ENCODE peak calls at places on chromosomes 12 and 14, in six cellular contexts. One of them, this sample, is unnamed.

GRCh38 chr12:38384816-38385491 is 68.4 kb downstream of the ALG10B start:
- DNase-seq in WERI-Rb-1: peak
- DNase-seq in HT-29: peak
- DNase-seq in tibial artery: no peak
- DNase-seq in NCI-H1092 treated with DMSO at 0.1 percent for 48 hours: no peak
- DNase-seq in stimulated activated CD4-positive, alpha-beta T cell treated with anti-CD3 and anti-CD28 coated beads, TNF-alpha, amount 100 ng/mL, for 48 hours: no peak
- DNase-seq in this sample: peak

GRCh38 chr12:94561943-94562411 is 88.4 kb downstream of the TMCC3 start:
- DNase-seq in WERI-Rb-1: no peak
- DNase-seq in HT-29: no peak
- DNase-seq in tibial artery: no peak
- DNase-seq in NCI-H1092 treated with DMSO at 0.1 percent for 48 hours: peak
- DNase-seq in stimulated activated CD4-positive, alpha-beta T cell treated with anti-CD3 and anti-CD28 coated beads, TNF-alpha, amount 100 ng/mL, for 48 hours: no peak
- DNase-seq in this sample: no peak

GRCh38 chr12:94427520-94428381 is 31.9 kb downstream of the CEP83 start:
- DNase-seq in WERI-Rb-1: no peak
- DNase-seq in HT-29: no peak
- DNase-seq in tibial artery: no peak
- DNase-seq in NCI-H1092 treated with DMSO at 0.1 percent for 48 hours: peak
- DNase-seq in stimulated activated CD4-positive, alpha-beta T cell treated with anti-CD3 and anti-CD28 coated beads, TNF-alpha, amount 100 ng/mL, for 48 hours: no peak
- DNase-seq in this sample: no peak

GRCh38 chr12:121581681-121582439 is 1.0 kb upstream of the KDM2B start:
- DNase-seq in WERI-Rb-1: no peak
- DNase-seq in HT-29: no peak
- DNase-seq in tibial artery: peak
- DNase-seq in NCI-H1092 treated with DMSO at 0.1 percent for 48 hours: no peak
- DNase-seq in stimulated activated CD4-positive, alpha-beta T cell treated with anti-CD3 and anti-CD28 coated beads, TNF-alpha, amount 100 ng/mL, for 48 hours: no peak
- DNase-seq in this sample: no peak

GRCh38 chr12:114913871-114914801 is 230.2 kb upstream of the TBX3 start:
- DNase-seq in WERI-Rb-1: peak
- DNase-seq in HT-29: peak
- DNase-seq in tibial artery: no peak
- DNase-seq in NCI-H1092 treated with DMSO at 0.1 percent for 48 hours: no peak
- DNase-seq in stimulated activated CD4-positive, alpha-beta T cell treated with anti-CD3 and anti-CD28 coated beads, TNF-alpha, amount 100 ng/mL, for 48 hours: no peak
- DNase-seq in this sample: no peak

GRCh38 chr14:67879026-67879425 is 59.4 kb downstream of the RAD51B start:
- DNase-seq in WERI-Rb-1: no peak
- DNase-seq in HT-29: no peak
- DNase-seq in tibial artery: no peak
- DNase-seq in NCI-H1092 treated with DMSO at 0.1 percent for 48 hours: no peak
- DNase-seq in stimulated activated CD4-positive, alpha-beta T cell treated with anti-CD3 and anti-CD28 coated beads, TNF-alpha, amount 100 ng/mL, for 48 hours: no peak
- DNase-seq in this sample: no peak

GRCh38 chr12:130872179-130873096 is 572 bp downstream of the RAN start:
- DNase-seq in WERI-Rb-1: peak
- DNase-seq in HT-29: peak
- DNase-seq in tibial artery: no peak
- DNase-seq in NCI-H1092 treated with DMSO at 0.1 percent for 48 hours: peak
- DNase-seq in stimulated activated CD4-positive, alpha-beta T cell treated with anti-CD3 and anti-CD28 coated beads, TNF-alpha, amount 100 ng/mL, for 48 hours: no peak
- DNase-seq in this sample: peak

GRCh38 chr14:80356413-80356812 is 145.1 kb upstream of the DIO2 start:
- DNase-seq in WERI-Rb-1: peak
- DNase-seq in HT-29: peak
- DNase-seq in tibial artery: no peak
- DNase-seq in NCI-H1092 treated with DMSO at 0.1 percent for 48 hours: peak
- DNase-seq in stimulated activated CD4-positive, alpha-beta T cell treated with anti-CD3 and anti-CD28 coated beads, TNF-alpha, amount 100 ng/mL, for 48 hours: no peak
- DNase-seq in this sample: no peak

GRCh38 chr12:66456622-66457021 is 154.3 kb downstream of the HELB start:
- DNase-seq in WERI-Rb-1: no peak
- DNase-seq in HT-29: no peak
- DNase-seq in tibial artery: no peak
- DNase-seq in NCI-H1092 treated with DMSO at 0.1 percent for 48 hours: no peak
- DNase-seq in stimulated activated CD4-positive, alpha-beta T cell treated with anti-CD3 and anti-CD28 coated beads, TNF-alpha, amount 100 ng/mL, for 48 hours: no peak
- DNase-seq in this sample: no peak

GRCh38 chr12:1011091-1011490 is 20.1 kb downstream of the ERC1 start:
- DNase-seq in WERI-Rb-1: no peak
- DNase-seq in HT-29: no peak
- DNase-seq in tibial artery: no peak
- DNase-seq in NCI-H1092 treated with DMSO at 0.1 percent for 48 hours: no peak
- DNase-seq in stimulated activated CD4-positive, alpha-beta T cell treated with anti-CD3 and anti-CD28 coated beads, TNF-alpha, amount 100 ng/mL, for 48 hours: no peak
- DNase-seq in this sample: no peak

GRCh38 chr12:53949631-53950440 is 4.9 kb upstream of the HOXC12 start:
- DNase-seq in WERI-Rb-1: no peak
- DNase-seq in HT-29: peak
- DNase-seq in tibial artery: no peak
- DNase-seq in NCI-H1092 treated with DMSO at 0.1 percent for 48 hours: peak
- DNase-seq in stimulated activated CD4-positive, alpha-beta T cell treated with anti-CD3 and anti-CD28 coated beads, TNF-alpha, amount 100 ng/mL, for 48 hours: no peak
- DNase-seq in this sample: no peak

GRCh38 chr12:21308785-21309184 is 25.9 kb downstream of the SLCO1A2 start:
- DNase-seq in WERI-Rb-1: no peak
- DNase-seq in HT-29: no peak
- DNase-seq in tibial artery: no peak
- DNase-seq in NCI-H1092 treated with DMSO at 0.1 percent for 48 hours: no peak
- DNase-seq in stimulated activated CD4-positive, alpha-beta T cell treated with anti-CD3 and anti-CD28 coated beads, TNF-alpha, amount 100 ng/mL, for 48 hours: no peak
- DNase-seq in this sample: no peak

GRCh38 chr14:68619805-68620574 is 172.9 kb downstream of the ZFP36L1 start:
- DNase-seq in WERI-Rb-1: no peak
- DNase-seq in HT-29: no peak
- DNase-seq in tibial artery: no peak
- DNase-seq in NCI-H1092 treated with DMSO at 0.1 percent for 48 hours: no peak
- DNase-seq in stimulated activated CD4-positive, alpha-beta T cell treated with anti-CD3 and anti-CD28 coated beads, TNF-alpha, amount 100 ng/mL, for 48 hours: no peak
- DNase-seq in this sample: no peak

GRCh38 chr14:68146812-68147211 is 327.2 kb downstream of the RAD51B start:
- DNase-seq in WERI-Rb-1: no peak
- DNase-seq in HT-29: peak
- DNase-seq in tibial artery: peak
- DNase-seq in NCI-H1092 treated with DMSO at 0.1 percent for 48 hours: no peak
- DNase-seq in stimulated activated CD4-positive, alpha-beta T cell treated with anti-CD3 and anti-CD28 coated beads, TNF-alpha, amount 100 ng/mL, for 48 hours: no peak
- DNase-seq in this sample: no peak

GRCh38 chr12:65779091-65779642 is 45.1 kb upstream of the HMGA2 start:
- DNase-seq in WERI-Rb-1: no peak
- DNase-seq in HT-29: peak
- DNase-seq in tibial artery: no peak
- DNase-seq in NCI-H1092 treated with DMSO at 0.1 percent for 48 hours: no peak
- DNase-seq in stimulated activated CD4-positive, alpha-beta T cell treated with anti-CD3 and anti-CD28 coated beads, TNF-alpha, amount 100 ng/mL, for 48 hours: no peak
- DNase-seq in this sample: no peak

GRCh38 chr12:79997115-79997805 is 62.4 kb upstream of the PPP1R12A start:
- DNase-seq in WERI-Rb-1: no peak
- DNase-seq in HT-29: no peak
- DNase-seq in tibial artery: no peak
- DNase-seq in NCI-H1092 treated with DMSO at 0.1 percent for 48 hours: no peak
- DNase-seq in stimulated activated CD4-positive, alpha-beta T cell treated with anti-CD3 and anti-CD28 coated beads, TNF-alpha, amount 100 ng/mL, for 48 hours: no peak
- DNase-seq in this sample: no peak

This sample was measured in lower lobe of right lung.